ENCODE peak calls at places on chromosomes 3 and 15, in five cellular contexts. R is lower leg skin; L is activated gamma-delta T cell; A is sigmoid colon; S is naive thymus-derived CD4-positive, alpha-beta T cell. I is an unnamed sample.

GRCh38 chr3:124995460-124995994 is 60.3 kb downstream of the HEG1 start:
- DNase-seq in R (peak), L (no peak), A (peak), S (peak), I (peak)

GRCh38 chr3:155870945-155871745 is 695 bp downstream of the GMPS start:
- DNase-seq in R (peak), L (peak), A (peak), S (peak), I (peak)

GRCh38 chr3:88000853-88001252 is 58.0 kb downstream of the CGGBP1 start:
- DNase-seq in R (no peak), L (no peak), A (no peak), S (no peak), I (no peak)

GRCh38 chr15:80317389-80318169 is 65.6 kb upstream of the CTXND1 start:
- DNase-seq in R (no peak), L (no peak), A (peak), S (no peak), I (no peak)

GRCh38 chr3:149004622-149005021 is 13.3 kb downstream of the GYG1 start:
- DNase-seq in R (no peak), L (no peak), A (no peak), S (no peak), I (no peak)

GRCh38 chr3:102339671-102340070 is 95.1 kb upstream of the ZPLD1 start:
- DNase-seq in R (no peak), L (no peak), A (no peak), S (no peak), I (no peak)

GRCh38 chr3:16290007-16290826 is 25.2 kb downstream of the OXNAD1 start:
- DNase-seq in R (no peak), L (no peak), A (no peak), S (peak), I (peak)

GRCh38 chr3:127525373-127525772 is 65.2 kb downstream of the TPRA1 start:
- DNase-seq in R (no peak), L (no peak), A (no peak), S (no peak), I (no peak)

GRCh38 chr15:62112616-62113593 is 46.1 kb downstream of the C2CD4A start:
- DNase-seq in R (no peak), L (no peak), A (no peak), S (no peak), I (no peak)

GRCh38 chr15:40909662-40910625 is 15.7 kb downstream of the VPS18 start:
- DNase-seq in R (peak), L (no peak), A (no peak), S (no peak), I (no peak)

GRCh38 chr3:126816956-126817777 is 113.1 kb downstream of the CHCHD6 start:
- DNase-seq in R (peak), L (no peak), A (no peak), S (no peak), I (no peak)

GRCh38 chr3:65732060-65732933 is 306.4 kb downstream of the MAGI1 start:
- DNase-seq in R (no peak), L (no peak), A (no peak), S (no peak), I (peak)

GRCh38 chr3:11643212-11644087 is at the start of gene VGLL4:
- DNase-seq in R (peak), L (peak), A (peak), S (peak), I (peak)

GRCh38 chr3:102361013-102361412 is 73.8 kb upstream of the ZPLD1 start:
- DNase-seq in R (no peak), L (no peak), A (no peak), S (no peak), I (no peak)

GRCh38 chr15:69253156-69253555 is 45.6 kb upstream of the PAQR5 start:
- DNase-seq in R (no peak), L (no peak), A (no peak), S (no peak), I (no peak)

GRCh38 chr3:31550452-31551251 is 17.9 kb downstream of the STT3B start:
- DNase-seq in R (no peak), L (no peak), A (no peak), S (peak), I (peak)